ENCODE peak calls at places on chromosomes 3 and 15, in eight cellular contexts. Z is naive thymus-derived CD4-positive, alpha-beta T cell; D is K562; P is hepatocyte; H is CD8-positive, alpha-beta T cell; R is IMR-90; T is uterus; G is ovary. M is an unnamed sample. For H3K4me1, the result is how much of the 10 kb centered on the place peaks cover.

GRCh38 chr3:193851941-193852674 is 259.1 kb downstream of the OPA1 start:
- DNase-seq in Z (no peak), D (no peak), P (no peak), H (no peak), R (no peak), T (no peak), G (no peak), M (no peak)

GRCh38 chr15:47333758-47334157 is 383.5 kb upstream of the SEMA6D start:
- DNase-seq in Z (no peak), D (no peak), P (no peak), H (no peak), R (peak), T (no peak), G (no peak), M (no peak)

GRCh38 chr3:160801386-160802118 is 45.5 kb downstream of the PPM1L start:
- DNase-seq in Z (peak), D (no peak), P (peak), H (no peak), R (peak), T (no peak), G (no peak), M (peak)

GRCh38 chr3:185215873-185216586 is 37.8 kb downstream of the EHHADH start:
- DNase-seq in Z (no peak), D (peak), P (no peak), H (no peak), R (peak), T (no peak), G (no peak), M (no peak)

GRCh38 chr3:5187920-5188418 is 462 bp downstream of the EDEM1 start:
- DNase-seq in Z (peak), D (peak), P (peak), H (peak), R (peak), T (peak), G (peak), M (peak)

GRCh38 chr3:134628884-134629283 is 21.9 kb downstream of the KY start:
- DNase-seq in Z (no peak), D (no peak), P (no peak), H (no peak), R (no peak), T (no peak), G (no peak), M (no peak)

GRCh38 chr15:48330855-48331795 is at the start of gene DUT:
- DNase-seq in Z (peak), D (peak), P (peak), H (peak), R (peak), T (peak), G (peak), M (peak)

GRCh38 chr15:79901958-79902357 is 5.1 kb upstream of the MTHFS start:
- DNase-seq in Z (no peak), D (no peak), P (no peak), H (no peak), R (no peak), T (no peak), G (no peak), M (no peak)

GRCh38 chr3:11010406-11011165 is 18.0 kb downstream of the SLC6A1 start:
- DNase-seq in Z (no peak), D (no peak), P (no peak), H (no peak), R (no peak), T (no peak), G (no peak), M (no peak)

GRCh38 chr15:101504866-101505609 is 15.5 kb upstream of the PCSK6 start:
- DNase-seq in Z (no peak), D (no peak), P (no peak), H (no peak), R (no peak), T (no peak), G (no peak), M (no peak)

GRCh38 chr15:68829068-68829467 is 8.4 kb upstream of the ANP32A start:
- DNase-seq in Z (peak), D (peak), P (no peak), H (peak), R (no peak), T (no peak), G (no peak), M (peak)

GRCh38 chr3:138935864-138936762 is 10.8 kb downstream of the FOXL2 start:
- DNase-seq in Z (peak), D (peak), P (peak), H (peak), R (peak), T (peak), G (peak), M (peak)

GRCh38 chr3:119990888-119991287 is 103.4 kb downstream of the GSK3B start:
- DNase-seq in Z (no peak), D (no peak), P (no peak), H (no peak), R (peak), T (no peak), G (no peak), M (no peak)

GRCh38 chr3:67947808-67948508 is 293.5 kb upstream of the SUCLG2 start:
- DNase-seq in Z (peak), D (no peak), P (peak), H (peak), R (no peak), T (no peak), G (no peak), M (no peak)

GRCh38 chr3:28317438-28318022 is 31.0 kb upstream of the ZCWPW2 start:
- DNase-seq in Z (peak), D (peak), P (peak), H (peak), R (peak), T (no peak), G (no peak), M (peak)

GRCh38 chr3:179954226-179954870 is 82.4 kb downstream of the PEX5L start:
- DNase-seq in Z (no peak), D (no peak), P (no peak), H (no peak), R (no peak), T (no peak), G (no peak), M (no peak)

GRCh38 chr15:43932907-43933306 is 106.1 kb downstream of the WDR76 start:
- DNase-seq in Z (no peak), D (no peak), P (no peak), H (no peak), R (no peak), T (no peak), G (no peak), M (peak)

GRCh38 chr3:126351086-126351770 is 6.0 kb downstream of the KLF15 start:
- DNase-seq in Z (no peak), D (no peak), P (no peak), H (no peak), R (no peak), T (peak), G (peak), M (peak)

GRCh38 chr15:101808201-101808600 is 3.8 kb upstream of the OR4F15 start:
- DNase-seq in Z (no peak), D (no peak), P (no peak), H (no peak), R (peak), T (no peak), G (no peak), M (no peak)

GRCh38 chr3:186815490-186815889 is 9.2 kb upstream of the RFC4 start:
- DNase-seq in Z (no peak), D (peak), P (no peak), H (no peak), R (peak), T (no peak), G (no peak), M (no peak)

GRCh38 chr3:134060561-134061385 is 31.0 kb upstream of the SLCO2A1 start:
- DNase-seq in Z (no peak), D (no peak), P (no peak), H (no peak), R (no peak), T (no peak), G (no peak), M (peak)

GRCh38 chr3:87082806-87083440 is 92.0 kb upstream of the VGLL3 start:
- DNase-seq in Z (no peak), D (peak), P (peak), H (no peak), R (peak), T (no peak), G (no peak), M (peak)

GRCh38 chr15:54365001-54365400 is 386.8 kb downstream of the UNC13C start:
- DNase-seq in Z (no peak), D (no peak), P (no peak), H (no peak), R (no peak), T (no peak), G (no peak), M (no peak)

GRCh38 chr3:60365360-60365759 is 885.9 kb downstream of the FHIT start:
- DNase-seq in Z (no peak), D (no peak), P (no peak), H (no peak), R (peak), T (no peak), G (no peak), M (no peak)

GRCh38 chr3:195808741-195809290 is 2.9 kb downstream of the MUC4 start:
- DNase-seq in Z (no peak), D (no peak), P (no peak), H (no peak), R (no peak), T (no peak), G (no peak), M (no peak)

GRCh38 chr3:173897631-173898030 is 500.1 kb downstream of the NLGN1 start:
- DNase-seq in Z (no peak), D (no peak), P (no peak), H (no peak), R (no peak), T (no peak), G (no peak), M (no peak)

GRCh38 chr15:79834496-79834895 is 62.3 kb downstream of the MTHFS start:
- DNase-seq in Z (no peak), D (no peak), P (peak), H (no peak), R (no peak), T (no peak), G (no peak), M (no peak)

GRCh38 chr15:25700916-25701315 is 162.2 kb downstream of the ATP10A start:
- DNase-seq in Z (no peak), D (no peak), P (no peak), H (no peak), R (no peak), T (no peak), G (no peak), M (no peak)

GRCh38 chr3:70744536-70744935 is 432.1 kb upstream of the MDFIC2 start:
- DNase-seq in Z (no peak), D (no peak), P (no peak), H (no peak), R (no peak), T (no peak), G (no peak), M (no peak)
- H3K4me1 ChIP-seq in Z (under half), D (under half), P (under half), H (under half), R (under half), T (under half), G (under half), M (under half)

GRCh38 chr3:53174346-53175250 is 13.6 kb downstream of the PRKCD start:
- DNase-seq in Z (no peak), D (no peak), P (no peak), H (no peak), R (no peak), T (no peak), G (no peak), M (no peak)
- H3K4me1 ChIP-seq in Z (under half), D (under half), P (under half), H (under half), R (under half), T (under half), G (under half), M (under half)

DNA sequence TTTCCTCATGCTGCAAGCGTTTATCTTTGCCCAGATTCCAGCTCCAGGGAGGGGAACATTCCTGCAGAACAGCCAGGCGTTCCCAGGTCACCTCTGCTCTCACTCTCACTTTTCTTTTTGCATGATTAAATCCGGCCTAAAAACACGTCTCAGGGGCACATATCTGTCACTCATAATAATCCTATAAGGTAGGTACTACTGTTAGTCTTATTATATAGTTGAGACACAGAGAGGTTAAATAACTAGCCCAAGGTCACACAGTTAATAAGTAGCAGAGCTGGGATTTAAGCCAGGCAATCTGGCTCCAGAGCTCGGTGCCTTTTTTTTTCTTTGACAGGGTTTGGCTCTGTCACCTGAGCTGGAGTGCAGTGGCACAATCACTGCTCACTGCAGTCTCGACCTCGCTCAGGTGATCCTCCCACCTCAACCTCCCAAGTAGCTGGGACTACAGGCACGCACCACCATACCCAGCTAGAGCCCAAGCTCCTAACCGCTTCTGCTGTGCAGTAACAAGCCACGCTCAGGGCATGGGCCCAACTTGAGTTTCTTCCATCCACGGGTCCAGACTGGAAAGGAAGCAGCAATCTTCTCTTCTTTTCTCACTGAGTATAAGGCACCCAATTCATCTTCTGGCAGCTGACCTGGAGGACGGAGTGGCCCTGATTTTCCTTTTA is 96.5 kb downstream of the LIPC start:
- DNase-seq in Z (no peak), D (no peak), P (peak), H (no peak), R (peak), T (no peak), G (no peak), M (peak)
- H3K4me1 ChIP-seq in Z (under half), D (under half), P (under half), H (under half), R (under half), T (under half), G (under half), M (under half)

GRCh38 chr3:171806200-171807128 is 3.8 kb downstream of the PLD1 start:
- DNase-seq in Z (no peak), D (peak), P (peak), H (no peak), R (peak), T (no peak), G (no peak), M (no peak)

GRCh38 chr3:171807129-171807675 is 3.1 kb downstream of the PLD1 start:
- DNase-seq in Z (no peak), D (no peak), P (no peak), H (no peak), R (no peak), T (no peak), G (no peak), M (no peak)

GRCh38 chr3:171805687-171806086 is 4.6 kb downstream of the PLD1 start:
- DNase-seq in Z (no peak), D (no peak), P (no peak), H (no peak), R (no peak), T (no peak), G (no peak), M (no peak)

GRCh38 chr3:171809513-171810277 is 588 bp downstream of the PLD1 start:
- DNase-seq in Z (peak), D (peak), P (peak), H (peak), R (peak), T (peak), G (peak), M (peak)

DNA sequence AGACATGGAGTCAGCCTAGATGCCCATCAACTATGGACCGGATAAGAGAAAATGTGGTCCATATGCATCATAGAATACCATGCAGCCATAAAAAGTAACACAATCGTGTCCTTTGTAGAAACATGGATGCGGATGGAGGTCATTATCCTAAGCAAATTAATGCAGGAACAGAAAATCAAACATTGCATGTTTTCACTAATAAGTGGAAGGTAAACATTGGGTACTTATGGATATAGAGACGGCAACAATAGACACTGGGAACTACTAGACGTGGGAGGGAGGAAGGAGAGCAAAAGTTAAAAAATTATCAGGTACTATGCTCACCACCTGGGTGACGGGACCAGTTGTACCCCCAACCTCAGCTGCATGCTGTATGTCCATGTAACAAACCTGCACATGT is 2.5 kb downstream of the PLD1 start:
- DNase-seq in Z (no peak), D (no peak), P (no peak), H (no peak), R (no peak), T (no peak), G (no peak), M (no peak)
- H3K4me1 ChIP-seq in Z (under half), D (half or more), P (under half), H (under half), R (under half), T (under half), G (under half), M (under half)

DNA sequence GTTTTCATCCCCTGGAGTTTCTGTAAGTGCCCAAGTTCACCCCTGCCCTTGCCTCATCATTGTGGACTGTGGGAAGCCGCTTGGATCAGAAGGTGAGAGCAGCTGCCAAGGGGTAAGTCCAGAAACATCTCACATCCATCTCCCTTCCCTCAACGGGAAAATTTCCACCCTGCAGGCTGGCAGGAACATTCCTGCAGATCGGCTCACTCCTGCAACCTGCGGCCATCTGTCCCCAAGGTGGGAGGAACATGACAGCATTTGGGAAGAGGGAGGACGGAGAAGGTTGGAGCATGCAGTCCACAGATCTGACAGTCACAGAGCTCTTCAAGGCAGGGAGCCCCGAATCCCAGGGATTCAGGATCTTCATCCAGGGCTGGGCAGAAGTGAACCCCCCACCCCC is 3.0 kb upstream of the IQSEC1 start:
- DNase-seq in Z (no peak), D (no peak), P (no peak), H (no peak), R (no peak), T (no peak), G (no peak), M (no peak)
- H3K4me1 ChIP-seq in Z (under half), D (under half), P (under half), H (under half), R (under half), T (under half), G (under half), M (under half)

GRCh38 chr3:111917300-111917699 is 58.2 kb downstream of the PHLDB2 start:
- DNase-seq in Z (no peak), D (no peak), P (no peak), H (no peak), R (peak), T (no peak), G (no peak), M (no peak)

GRCh38 chr3:111915905-111916304 is 56.8 kb downstream of the PHLDB2 start:
- DNase-seq in Z (no peak), D (no peak), P (no peak), H (no peak), R (no peak), T (no peak), G (no peak), M (no peak)

GRCh38 chr3:111911446-111911845 is 52.4 kb downstream of the PHLDB2 start:
- DNase-seq in Z (no peak), D (no peak), P (no peak), H (no peak), R (no peak), T (no peak), G (no peak), M (no peak)

GRCh38 chr3:111910806-111911205 is 51.7 kb downstream of the PHLDB2 start:
- DNase-seq in Z (no peak), D (no peak), P (no peak), H (no peak), R (peak), T (no peak), G (no peak), M (no peak)

GRCh38 chr3:111913163-111913763 is 54.2 kb downstream of the PHLDB2 start:
- DNase-seq in Z (no peak), D (no peak), P (no peak), H (no peak), R (no peak), T (no peak), G (no peak), M (no peak)
- H3K4me1 ChIP-seq in Z (under half), D (under half), P (under half), H (under half), R (under half), T (under half), G (under half), M (under half)

DNA sequence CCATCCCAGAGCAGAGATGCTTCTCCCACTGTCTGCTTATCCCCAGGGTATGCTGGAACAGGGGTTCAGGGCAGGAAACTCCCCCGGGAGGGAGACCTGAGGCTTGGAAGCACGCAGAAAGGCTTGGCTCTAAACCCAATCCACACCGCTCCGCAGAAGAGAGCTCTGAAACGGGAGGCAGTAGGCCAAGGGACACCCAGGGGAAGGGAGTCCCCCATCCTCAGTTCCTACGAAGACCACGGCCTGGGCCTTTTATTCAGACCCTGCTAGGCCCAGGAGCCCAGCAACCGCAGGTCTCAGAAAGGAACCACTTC is 1.8 kb upstream of the HAPLN3 start:
- DNase-seq in Z (no peak), D (no peak), P (no peak), H (no peak), R (no peak), T (no peak), G (no peak), M (no peak)
- H3K4me1 ChIP-seq in Z (under half), D (under half), P (under half), H (under half), R (under half), T (under half), G (under half), M (under half)

DNA sequence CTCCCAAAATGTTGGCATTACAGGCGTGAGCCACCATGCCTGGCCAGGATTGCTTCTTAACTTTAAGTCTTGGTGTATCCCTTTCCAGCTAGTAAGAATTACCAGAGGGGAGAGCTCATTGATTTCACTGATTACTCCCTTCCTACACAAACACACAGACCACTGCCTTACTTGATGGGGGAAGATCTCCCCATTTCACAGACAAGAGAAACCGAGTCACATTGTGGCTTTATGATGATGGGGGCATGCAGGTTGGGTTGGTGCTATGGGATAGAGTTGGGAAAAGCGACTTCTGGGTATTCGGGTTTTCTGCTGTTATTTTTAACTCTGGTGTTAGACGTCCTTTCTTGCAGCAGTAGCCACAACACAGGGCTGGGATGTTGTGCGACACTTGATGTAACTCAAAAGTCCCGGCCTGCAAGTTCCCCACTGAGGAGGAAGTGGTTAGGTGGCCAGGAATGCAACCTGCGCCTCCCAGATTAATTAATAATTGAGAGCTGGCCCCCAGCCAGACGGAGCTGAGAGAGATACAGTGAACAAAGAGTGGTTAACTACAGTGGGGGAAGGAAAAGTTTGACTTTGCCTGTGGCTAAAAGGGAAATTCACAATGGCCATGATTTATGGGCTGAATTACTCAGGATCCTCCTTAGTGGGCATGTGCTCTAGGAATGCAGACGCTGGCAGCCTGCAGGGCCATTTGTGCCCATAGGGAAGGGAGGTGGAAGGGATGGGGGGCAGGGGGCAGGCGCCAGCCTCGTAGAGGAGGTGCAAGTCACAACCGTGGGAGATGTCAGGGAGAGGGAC is 63.6 kb downstream of the SMAD6 start:
- DNase-seq in Z (no peak), D (peak), P (peak), H (no peak), R (no peak), T (no peak), G (peak), M (no peak)
- H3K4me1 ChIP-seq in Z (under half), D (under half), P (half or more), H (under half), R (half or more), T (under half), G (under half), M (under half)